ENCODE peak calls at places on chromosomes 5 and 9, in six cellular contexts. P, Q, J, G, O and H are unnamed samples.

GRCh38 chr9:72893437-72893836 is 59.4 kb downstream of the ALDH1A1 start:
- DNase-seq in P (no peak), Q (no peak), J (no peak), G (no peak), O (no peak), H (no peak)

GRCh38 chr5:55492449-55492848 is 42.3 kb downstream of the PLPP1 start:
- DNase-seq in P (no peak), Q (no peak), J (no peak), G (no peak), O (no peak), H (no peak)

GRCh38 chr9:95413793-95414192 is 96.3 kb upstream of the FANCC start:
- DNase-seq in P (no peak), Q (no peak), J (no peak), G (no peak), O (no peak), H (no peak)

GRCh38 chr5:1003296-1003937 is 5.2 kb upstream of the NKD2 start:
- DNase-seq in P (peak; percentile 86), Q (peak; percentile 64), J (no peak), G (peak; percentile 27), O (peak; percentile 89), H (no peak)

GRCh38 chr5:38420246-38420645 is 136.2 kb downstream of the LIFR start:
- DNase-seq in P (no peak), Q (no peak), J (no peak), G (no peak), O (no peak), H (no peak)

GRCh38 chr5:66933066-66933465 is 263.5 kb downstream of the CD180 start:
- DNase-seq in P (no peak), Q (peak; percentile 3), J (no peak), G (no peak), O (no peak), H (no peak)

GRCh38 chr9:88313364-88314220 is 74.7 kb upstream of the SPIN1 start:
- DNase-seq in P (no peak), Q (peak; percentile 22), J (no peak), G (peak; percentile 57), O (no peak), H (no peak)

GRCh38 chr5:147671365-147671764 is 111.2 kb downstream of the JAKMIP2 start:
- DNase-seq in P (no peak), Q (no peak), J (no peak), G (no peak), O (no peak), H (no peak)

GRCh38 chr5:122195784-122196394 is 66.5 kb downstream of the ZNF474 start:
- DNase-seq in P (peak; percentile 52), Q (peak; percentile 76), J (no peak), G (no peak), O (peak; percentile 39), H (no peak)

GRCh38 chr9:125971050-125971449 is 223.9 kb downstream of the PBX3 start:
- DNase-seq in P (no peak), Q (no peak), J (no peak), G (no peak), O (no peak), H (no peak)

GRCh38 chr5:74641014-74641777 is 668 bp upstream of the ENC1 start:
- DNase-seq in P (peak; percentile 55), Q (peak; percentile 89), J (no peak), G (no peak), O (peak; percentile 31), H (peak; percentile 5)

GRCh38 chr5:78573318-78573717 is 75.3 kb downstream of the LHFPL2 start:
- DNase-seq in P (no peak), Q (no peak), J (no peak), G (no peak), O (no peak), H (no peak)

GRCh38 chr9:15622596-15622995 is 69.8 kb downstream of the CCDC171 start:
- DNase-seq in P (no peak), Q (no peak), J (no peak), G (no peak), O (no peak), H (no peak)

GRCh38 chr9:70590264-70590646 is 175.8 kb upstream of the KLF9 start:
- DNase-seq in P (no peak), Q (no peak), J (no peak), G (no peak), O (no peak), H (no peak)

GRCh38 chr5:3598725-3599282 is 3.2 kb downstream of the IRX1 start:
- DNase-seq in P (no peak), Q (no peak), J (no peak), G (no peak), O (no peak), H (no peak)

GRCh38 chr9:82333671-82334070 is 345.1 kb downstream of the SPATA31D1 start:
- DNase-seq in P (no peak), Q (peak; percentile 5), J (no peak), G (no peak), O (no peak), H (no peak)

GRCh38 chr5:110738503-110738811 is 350 bp upstream of the SLC25A46 start:
- DNase-seq in P (no peak), Q (no peak), J (no peak), G (no peak), O (no peak), H (no peak)

GRCh38 chr5:179115307-179115706 is 55.1 kb downstream of the ZNF354C start:
- DNase-seq in P (no peak), Q (no peak), J (no peak), G (no peak), O (no peak), H (no peak)

GRCh38 chr9:83005963-83006362 is 57.0 kb downstream of the RASEF start:
- DNase-seq in P (no peak), Q (no peak), J (no peak), G (no peak), O (no peak), H (no peak)

GRCh38 chr5:37774912-37775483 is 64.8 kb downstream of the GDNF start:
- DNase-seq in P (no peak), Q (no peak), J (no peak), G (no peak), O (no peak), H (no peak)

GRCh38 chr5:10590226-10591047 is 26.6 kb downstream of the ANKRD33B start:
- DNase-seq in P (no peak), Q (peak; percentile 82), J (no peak), G (no peak), O (no peak), H (no peak)

GRCh38 chr9:111978616-111979015 is 82.0 kb downstream of the UGCG start:
- DNase-seq in P (no peak), Q (no peak), J (no peak), G (no peak), O (no peak), H (no peak)

GRCh38 chr5:141883184-141883947 is 5.2 kb upstream of the PCDH1 start:
- DNase-seq in P (no peak), Q (no peak), J (no peak), G (no peak), O (no peak), H (no peak)

GRCh38 chr5:90518666-90519065 is 10.7 kb downstream of the LYSMD3 start:
- DNase-seq in P (peak; percentile 85), Q (peak; percentile 41), J (no peak), G (no peak), O (peak; percentile 59), H (no peak)

GRCh38 chr9:20112367-20112766 is 323.5 kb upstream of the SLC24A2 start:
- DNase-seq in P (no peak), Q (no peak), J (no peak), G (no peak), O (no peak), H (no peak)

GRCh38 chr5:152349683-152350526 is 55.2 kb downstream of the NMUR2 start:
- DNase-seq in P (peak; percentile 90), Q (peak; percentile 33), J (no peak), G (no peak), O (peak; percentile 86), H (no peak)

GRCh38 chr9:130957451-130958203 is 18.6 kb upstream of the FIBCD1 start:
- DNase-seq in P (no peak), Q (no peak), J (no peak), G (no peak), O (no peak), H (no peak)

GRCh38 chr9:127793093-127793708 is 7.4 kb downstream of the CDK9 start:
- DNase-seq in P (no peak), Q (no peak), J (no peak), G (no peak), O (no peak), H (no peak)

GRCh38 chr9:113219972-113220371 is 1.1 kb downstream of the FKBP15 start:
- DNase-seq in P (no peak), Q (no peak), J (no peak), G (no peak), O (no peak), H (no peak)

GRCh38 chr5:78754655-78755054 is 106.1 kb upstream of the LHFPL2 start:
- DNase-seq in P (no peak), Q (no peak), J (no peak), G (no peak), O (no peak), H (no peak)

GRCh38 chr5:179126506-179126991 is 66.4 kb downstream of the ZNF354C start:
- DNase-seq in P (no peak), Q (no peak), J (no peak), G (no peak), O (no peak), H (peak; percentile 0)

GRCh38 chr5:157172408-157172807 is 6.3 kb upstream of the GARIN3 start:
- DNase-seq in P (no peak), Q (no peak), J (peak; percentile 7), G (peak; percentile 82), O (no peak), H (peak; percentile 42)

GRCh38 chr5:102815560-102816324 is 60.6 kb downstream of the PAM start:
- DNase-seq in P (peak; percentile 35), Q (no peak), J (no peak), G (no peak), O (no peak), H (no peak)

GRCh38 chr5:143200781-143201398 is 202.6 kb downstream of the NR3C1 start:
- DNase-seq in P (peak; percentile 61), Q (peak; percentile 92), J (no peak), G (no peak), O (peak; percentile 26), H (no peak)

GRCh38 chr5:111121926-111122325 is 29.8 kb downstream of the WDR36 start:
- DNase-seq in P (no peak), Q (no peak), J (no peak), G (no peak), O (no peak), H (no peak)